ENCODE peak calls at places on chromosomes 6 and 20, in four cellular contexts. H is transverse colon; S is CD8-positive, alpha-beta T cell; U is body of pancreas. R is an unnamed sample. For H3K36me3 and H3K4me1, the result is how much of the 10 kb centered on the place peaks cover.

GRCh38 chr6:50714487-50715379 is 1.4 kb downstream of the TFAP2D start:
- DNase-seq in U (no peak), H (no peak), S (no peak), R (no peak)

GRCh38 chr6:18528084-18528743 is 141.1 kb downstream of the RNF144B start:
- DNase-seq in H (no peak), U (no peak), S (no peak), R (no peak)

GRCh38 chr20:2658414-2659354 is 5.3 kb downstream of the IDH3B start:
- DNase-seq in S (no peak), H (no peak), U (no peak), R (no peak)

GRCh38 chr6:7238900-7239589 is 74.0 kb downstream of the SSR1 start:
- DNase-seq in U (peak), S (peak), H (peak), R (peak)

GRCh38 chr6:150235218-150235617 is 92.4 kb downstream of the PPP1R14C start:
- DNase-seq in H (no peak), U (no peak), S (no peak), R (no peak)

GRCh38 chr6:169213814-169214520 is 39.7 kb downstream of the THBS2 start:
- DNase-seq in S (no peak), H (no peak), U (no peak), R (no peak)

GRCh38 chr20:11870411-11870810 is 47.3 kb upstream of the BTBD3 start:
- DNase-seq in H (no peak), U (no peak), S (no peak), R (no peak)

GRCh38 chr20:6768228-6769185 is 1.0 kb downstream of the BMP2 start:
- DNase-seq in H (peak), U (peak), S (no peak), R (no peak)

GRCh38 chr6:16947461-16948159 is 154.2 kb upstream of the STMND1 start:
- DNase-seq in H (no peak), U (no peak), S (no peak), R (no peak)

GRCh38 chr20:38127011-38127621 is 38.0 kb downstream of the TGM2 start:
- DNase-seq in H (no peak), U (no peak), S (no peak), R (no peak)

GRCh38 chr20:50794181-50794845 is 548 bp upstream of the BCAS4 start:
- DNase-seq in S (no peak), U (peak), H (no peak), R (no peak)

GRCh38 chr6:134020968-134021367 is 31.5 kb downstream of the SLC2A12 start:
- DNase-seq in H (no peak), U (no peak), S (no peak), R (no peak)

GRCh38 chr6:157272866-157273755 is 50.2 kb downstream of the TMEM242 start:
- DNase-seq in H (no peak), S (peak), U (no peak), R (no peak)

GRCh38 chr6:166361080-166361429 is 18.7 kb upstream of the SFT2D1 start:
- DNase-seq in S (no peak), U (no peak), H (no peak), R (no peak)

GRCh38 chr6:15996030-15996429 is 132.9 kb upstream of the MYLIP start:
- DNase-seq in U (no peak), H (no peak), S (no peak), R (no peak)

GRCh38 chr6:151647871-151648639 is 154.2 kb downstream of the CCDC170 start:
- DNase-seq in U (no peak), S (no peak), H (no peak), R (no peak)

GRCh38 chr6:133369755-133370154 is 128.6 kb downstream of the EYA4 start:
- DNase-seq in H (no peak), S (no peak), U (no peak), R (no peak)

GRCh38 chr6:127267742-127268588 is 1.3 kb downstream of the RNF146 start:
- DNase-seq in S (no peak), U (no peak), H (no peak), R (no peak)

GRCh38 chr6:79810878-79811277 is 136.5 kb downstream of the ELOVL4 start:
- DNase-seq in U (no peak), S (no peak), H (no peak), R (no peak)

DNA sequence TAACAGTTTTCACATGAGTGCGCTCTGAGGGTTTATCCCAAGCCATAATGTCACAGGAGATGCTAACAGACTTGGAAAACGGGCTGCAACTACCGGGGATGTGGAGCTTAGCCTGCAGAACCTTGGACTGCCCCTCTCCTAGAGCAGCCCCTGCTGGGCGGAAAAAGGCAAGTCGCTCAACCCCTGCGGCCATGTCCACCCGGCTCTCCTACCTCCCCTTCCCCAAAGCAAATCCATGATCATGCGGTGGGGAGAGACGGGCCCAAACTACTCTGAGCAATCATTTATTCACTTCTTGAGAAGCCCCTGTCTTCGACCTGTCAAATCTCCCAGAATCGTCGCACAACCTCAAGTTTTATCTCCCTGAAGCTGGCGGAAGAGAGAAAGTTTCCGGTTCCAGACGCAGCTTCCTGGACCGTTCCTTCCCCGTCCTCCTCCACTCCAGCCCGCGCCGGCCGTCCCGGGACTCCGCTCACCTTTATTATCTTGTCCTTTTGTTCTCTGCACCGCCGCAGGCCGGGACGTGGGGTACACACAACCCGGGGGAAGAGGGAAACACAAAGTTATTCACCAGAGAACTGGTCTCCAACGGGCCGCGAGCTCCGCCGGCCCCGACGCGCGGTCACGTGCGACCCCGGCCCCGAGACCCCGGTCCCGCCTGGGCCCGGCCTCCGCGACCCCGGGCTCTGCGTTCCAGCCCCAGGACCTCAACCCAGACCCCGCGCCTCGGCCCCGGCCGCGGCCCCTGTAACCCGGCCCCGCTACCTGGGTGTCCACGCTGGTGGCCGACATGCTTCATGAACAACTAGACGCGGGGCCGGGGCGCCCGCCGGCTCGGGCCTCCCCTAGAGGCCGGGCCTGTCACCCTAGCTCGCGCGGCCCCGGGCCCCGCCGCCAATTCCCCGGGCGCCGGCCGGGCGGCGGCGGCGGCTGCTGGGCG is 560 bp downstream of the YTHDF1 start:
- DNase-seq in U (peak), S (no peak), H (peak), R (peak)
- H3K36me3 ChIP-seq in U (under half), S (under half), H (under half), R (under half)

GRCh38 chr6:108588586-108588985 is 27.9 kb downstream of the FOXO3 start:
- DNase-seq in U (no peak), S (no peak), H (peak), R (no peak)
- H3K4me1 ChIP-seq in U (half or more), S (under half), H (half or more), R (under half)

GRCh38 chr6:31639043-31639442 is 13.4 kb downstream of the BAG6 start:
- DNase-seq in H (no peak), U (no peak), S (no peak), R (no peak)
- H3K36me3 ChIP-seq in H (half or more), U (under half), S (half or more), R (half or more)

DNA sequence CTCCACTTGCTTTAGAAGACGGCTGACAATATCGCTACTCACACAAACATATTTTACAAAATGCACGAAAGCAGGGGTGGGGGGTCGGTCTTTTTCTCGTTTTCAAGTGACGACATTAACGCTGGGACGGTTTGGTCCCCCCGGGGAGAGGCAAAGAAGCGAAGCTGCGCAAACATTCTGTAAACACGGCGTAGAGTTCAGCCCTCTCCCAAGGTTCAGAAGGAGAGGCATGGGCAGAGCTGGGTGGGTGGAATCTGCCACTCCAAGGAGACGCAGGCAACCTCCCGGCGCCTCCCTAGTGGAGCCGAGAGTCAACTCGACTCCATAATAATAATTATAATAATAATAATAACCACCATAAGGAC is 2.4 kb downstream of the NKX2-2 start:
- DNase-seq in S (no peak), H (no peak), U (no peak), R (no peak)
- H3K4me1 ChIP-seq in S (half or more), H (half or more), U (under half), R (under half)

GRCh38 chr20:57397004-57397692 is 6.0 kb downstream of the RBM38 start:
- DNase-seq in U (no peak), S (no peak), H (no peak), R (peak)

GRCh38 chr20:57396638-57397003 is 5.4 kb downstream of the RBM38 start:
- DNase-seq in S (no peak), U (no peak), H (no peak), R (peak)

GRCh38 chr20:57398901-57399535 is 7.8 kb downstream of the RBM38 start:
- DNase-seq in S (peak), U (no peak), H (no peak), R (no peak)

GRCh38 chr20:57398231-57398821 is 7.1 kb downstream of the RBM38 start:
- DNase-seq in H (peak), U (no peak), S (peak), R (peak)

GRCh38 chr20:57397693-57398108 is 6.5 kb downstream of the RBM38 start:
- DNase-seq in H (peak), S (peak), U (no peak), R (peak)
- H3K36me3 ChIP-seq in H (under half), S (half or more), U (under half), R (half or more)

GRCh38 chr6:1619666-1620503 is 10.2 kb downstream of the FOXC1 start:
- DNase-seq in S (no peak), U (no peak), H (no peak), R (no peak)
- H3K4me1 ChIP-seq in S (under half), U (under half), H (under half), R (under half)